ENCODE peak calls at places on chromosomes 12 and 14, in eight cellular contexts. One of them, this sample, is unnamed.

GRCh38 chr14:22008098-22008412 is 334.4 kb upstream of the OR4E1 start:
- DNase-seq in fibroblast of villous mesenchyme: no peak
- DNase-seq in activated CD4-positive, alpha-beta T cell treated with anti-CD3 and anti-CD28 coated beads for 48 hours: peak
- DNase-seq in CD4-positive, alpha-beta memory T cell: no peak
- DNase-seq in lung microvascular endothelial cell: no peak
- DNase-seq in uterus: no peak
- DNase-seq in AG09319: no peak
- DNase-seq in NCI-H510A treated with DMSO at 0.1 percent for 48 hours: no peak
- DNase-seq in this sample: no peak

GRCh38 chr14:69625299-69626131 is 14.1 kb downstream of the SUSD6 start:
- DNase-seq in CD4-positive, alpha-beta memory T cell: peak
- DNase-seq in fibroblast of villous mesenchyme: peak
- DNase-seq in AG09319: no peak
- DNase-seq in activated CD4-positive, alpha-beta T cell treated with anti-CD3 and anti-CD28 coated beads for 48 hours: peak
- DNase-seq in uterus: peak
- DNase-seq in lung microvascular endothelial cell: peak
- DNase-seq in NCI-H510A treated with DMSO at 0.1 percent for 48 hours: no peak
- DNase-seq in this sample: no peak

GRCh38 chr14:58789106-58789505 is 151.3 kb downstream of the DACT1 start:
- DNase-seq in fibroblast of villous mesenchyme: no peak
- DNase-seq in NCI-H510A treated with DMSO at 0.1 percent for 48 hours: no peak
- DNase-seq in uterus: no peak
- DNase-seq in lung microvascular endothelial cell: no peak
- DNase-seq in activated CD4-positive, alpha-beta T cell treated with anti-CD3 and anti-CD28 coated beads for 48 hours: no peak
- DNase-seq in CD4-positive, alpha-beta memory T cell: no peak
- DNase-seq in AG09319: no peak
- DNase-seq in this sample: no peak

GRCh38 chr12:120100630-120101029 is 15.9 kb downstream of the RAB35 start:
- DNase-seq in lung microvascular endothelial cell: no peak
- DNase-seq in AG09319: peak
- DNase-seq in NCI-H510A treated with DMSO at 0.1 percent for 48 hours: no peak
- DNase-seq in CD4-positive, alpha-beta memory T cell: no peak
- DNase-seq in activated CD4-positive, alpha-beta T cell treated with anti-CD3 and anti-CD28 coated beads for 48 hours: no peak
- DNase-seq in fibroblast of villous mesenchyme: peak
- DNase-seq in uterus: peak
- DNase-seq in this sample: no peak

GRCh38 chr14:55688566-55688965 is 108.6 kb downstream of the KTN1 start:
- DNase-seq in CD4-positive, alpha-beta memory T cell: no peak
- DNase-seq in uterus: no peak
- DNase-seq in fibroblast of villous mesenchyme: peak
- DNase-seq in NCI-H510A treated with DMSO at 0.1 percent for 48 hours: no peak
- DNase-seq in lung microvascular endothelial cell: no peak
- DNase-seq in AG09319: no peak
- DNase-seq in activated CD4-positive, alpha-beta T cell treated with anti-CD3 and anti-CD28 coated beads for 48 hours: no peak
- DNase-seq in this sample: no peak

GRCh38 chr14:25231006-25231405 is 181.1 kb upstream of the STXBP6 start:
- DNase-seq in CD4-positive, alpha-beta memory T cell: no peak
- DNase-seq in activated CD4-positive, alpha-beta T cell treated with anti-CD3 and anti-CD28 coated beads for 48 hours: no peak
- DNase-seq in fibroblast of villous mesenchyme: no peak
- DNase-seq in uterus: no peak
- DNase-seq in lung microvascular endothelial cell: peak
- DNase-seq in AG09319: no peak
- DNase-seq in NCI-H510A treated with DMSO at 0.1 percent for 48 hours: no peak
- DNase-seq in this sample: peak

GRCh38 chr14:63993992-63994391 is 141.2 kb downstream of the SYNE2 start:
- DNase-seq in lung microvascular endothelial cell: peak
- DNase-seq in NCI-H510A treated with DMSO at 0.1 percent for 48 hours: no peak
- DNase-seq in CD4-positive, alpha-beta memory T cell: no peak
- DNase-seq in uterus: no peak
- DNase-seq in AG09319: no peak
- DNase-seq in fibroblast of villous mesenchyme: peak
- DNase-seq in activated CD4-positive, alpha-beta T cell treated with anti-CD3 and anti-CD28 coated beads for 48 hours: no peak
- DNase-seq in this sample: no peak

GRCh38 chr14:93543766-93544165 is 113.0 kb downstream of the UNC79 start:
- DNase-seq in lung microvascular endothelial cell: peak
- DNase-seq in uterus: no peak
- DNase-seq in CD4-positive, alpha-beta memory T cell: no peak
- DNase-seq in NCI-H510A treated with DMSO at 0.1 percent for 48 hours: no peak
- DNase-seq in AG09319: no peak
- DNase-seq in fibroblast of villous mesenchyme: peak
- DNase-seq in activated CD4-positive, alpha-beta T cell treated with anti-CD3 and anti-CD28 coated beads for 48 hours: no peak
- DNase-seq in this sample: no peak

GRCh38 chr14:95218472-95219193 is 61.3 kb upstream of the DICER1 start:
- DNase-seq in AG09319: no peak
- DNase-seq in fibroblast of villous mesenchyme: no peak
- DNase-seq in uterus: no peak
- DNase-seq in activated CD4-positive, alpha-beta T cell treated with anti-CD3 and anti-CD28 coated beads for 48 hours: no peak
- DNase-seq in NCI-H510A treated with DMSO at 0.1 percent for 48 hours: no peak
- DNase-seq in CD4-positive, alpha-beta memory T cell: no peak
- DNase-seq in lung microvascular endothelial cell: no peak
- DNase-seq in this sample: no peak

GRCh38 chr14:92258934-92259333 is 64.0 kb upstream of the SLC24A4 start:
- DNase-seq in lung microvascular endothelial cell: no peak
- DNase-seq in AG09319: no peak
- DNase-seq in NCI-H510A treated with DMSO at 0.1 percent for 48 hours: no peak
- DNase-seq in uterus: no peak
- DNase-seq in CD4-positive, alpha-beta memory T cell: no peak
- DNase-seq in activated CD4-positive, alpha-beta T cell treated with anti-CD3 and anti-CD28 coated beads for 48 hours: peak
- DNase-seq in fibroblast of villous mesenchyme: no peak
- DNase-seq in this sample: no peak

GRCh38 chr14:56224691-56225681 is 106.8 kb downstream of the PELI2 start:
- DNase-seq in fibroblast of villous mesenchyme: no peak
- DNase-seq in AG09319: no peak
- DNase-seq in NCI-H510A treated with DMSO at 0.1 percent for 48 hours: no peak
- DNase-seq in uterus: no peak
- DNase-seq in lung microvascular endothelial cell: no peak
- DNase-seq in activated CD4-positive, alpha-beta T cell treated with anti-CD3 and anti-CD28 coated beads for 48 hours: no peak
- DNase-seq in CD4-positive, alpha-beta memory T cell: no peak
- DNase-seq in this sample: peak

GRCh38 chr12:32027684-32028355 is 68.6 kb downstream of the RESF1 start:
- DNase-seq in AG09319: no peak
- DNase-seq in lung microvascular endothelial cell: no peak
- DNase-seq in NCI-H510A treated with DMSO at 0.1 percent for 48 hours: no peak
- DNase-seq in uterus: no peak
- DNase-seq in fibroblast of villous mesenchyme: no peak
- DNase-seq in activated CD4-positive, alpha-beta T cell treated with anti-CD3 and anti-CD28 coated beads for 48 hours: no peak
- DNase-seq in CD4-positive, alpha-beta memory T cell: no peak
- DNase-seq in this sample: no peak

GRCh38 chr12:131695968-131696367 is 14.9 kb upstream of the SFSWAP start:
- DNase-seq in lung microvascular endothelial cell: no peak
- DNase-seq in CD4-positive, alpha-beta memory T cell: no peak
- DNase-seq in AG09319: no peak
- DNase-seq in fibroblast of villous mesenchyme: no peak
- DNase-seq in NCI-H510A treated with DMSO at 0.1 percent for 48 hours: no peak
- DNase-seq in activated CD4-positive, alpha-beta T cell treated with anti-CD3 and anti-CD28 coated beads for 48 hours: no peak
- DNase-seq in uterus: no peak
- DNase-seq in this sample: no peak

GRCh38 chr12:94010307-94010706 is 138.1 kb upstream of the PLXNC1 start:
- DNase-seq in NCI-H510A treated with DMSO at 0.1 percent for 48 hours: no peak
- DNase-seq in AG09319: no peak
- DNase-seq in activated CD4-positive, alpha-beta T cell treated with anti-CD3 and anti-CD28 coated beads for 48 hours: no peak
- DNase-seq in fibroblast of villous mesenchyme: no peak
- DNase-seq in uterus: no peak
- DNase-seq in lung microvascular endothelial cell: no peak
- DNase-seq in CD4-positive, alpha-beta memory T cell: no peak
- DNase-seq in this sample: no peak

GRCh38 chr12:32535260-32535999 is 136.1 kb downstream of the FGD4 start:
- DNase-seq in AG09319: no peak
- DNase-seq in fibroblast of villous mesenchyme: peak
- DNase-seq in uterus: peak
- DNase-seq in NCI-H510A treated with DMSO at 0.1 percent for 48 hours: peak
- DNase-seq in activated CD4-positive, alpha-beta T cell treated with anti-CD3 and anti-CD28 coated beads for 48 hours: peak
- DNase-seq in CD4-positive, alpha-beta memory T cell: no peak
- DNase-seq in lung microvascular endothelial cell: peak
- DNase-seq in this sample: peak

GRCh38 chr14:50070840-50071548 is 45.4 kb downstream of the VCPKMT start:
- DNase-seq in uterus: no peak
- DNase-seq in fibroblast of villous mesenchyme: no peak
- DNase-seq in AG09319: no peak
- DNase-seq in lung microvascular endothelial cell: no peak
- DNase-seq in activated CD4-positive, alpha-beta T cell treated with anti-CD3 and anti-CD28 coated beads for 48 hours: no peak
- DNase-seq in NCI-H510A treated with DMSO at 0.1 percent for 48 hours: no peak
- DNase-seq in CD4-positive, alpha-beta memory T cell: no peak
- DNase-seq in this sample: no peak

GRCh38 chr12:70043490-70044138 is 199.6 kb upstream of the CNOT2 start:
- DNase-seq in lung microvascular endothelial cell: no peak
- DNase-seq in CD4-positive, alpha-beta memory T cell: no peak
- DNase-seq in AG09319: no peak
- DNase-seq in NCI-H510A treated with DMSO at 0.1 percent for 48 hours: no peak
- DNase-seq in uterus: no peak
- DNase-seq in fibroblast of villous mesenchyme: no peak
- DNase-seq in activated CD4-positive, alpha-beta T cell treated with anti-CD3 and anti-CD28 coated beads for 48 hours: no peak
- DNase-seq in this sample: no peak